ENCODE peak calls at places on chromosome 20, in five cellular contexts. H is WTC11, M is GM12878, I is H1, T is HEK293T. S is an unnamed sample.
A peak's percentile ranks its signal among the peaks of the same experiment; 100 is the strongest.

GRCh38 chr20:19423892-19424620 is 211.6 kb downstream of the SLC24A3 start:
- DNase-seq in H (no peak), M (no peak), I (no peak), T (no peak), S (no peak)

GRCh38 chr20:23136893-23137745 is 51.0 kb upstream of the CD93 start:
- DNase-seq in H (no peak), M (no peak), I (no peak), T (no peak), S (peak; percentile 92)

GRCh38 chr20:40111282-40111681 is 577.8 kb downstream of the MAFB start:
- DNase-seq in H (no peak), M (no peak), I (no peak), T (no peak), S (no peak)

GRCh38 chr20:37838769-37839431 is 64.0 kb upstream of the VSTM2L start:
- DNase-seq in H (no peak), M (no peak), I (no peak), T (no peak), S (no peak)

GRCh38 chr20:1209447-1210387 is 6.5 kb downstream of the C20orf202 start:
- DNase-seq in H (no peak), M (no peak), I (peak; percentile 31), T (no peak), S (no peak)

GRCh38 chr20:39225978-39226377 is 263.8 kb downstream of the DHX35 start:
- DNase-seq in H (no peak), M (no peak), I (no peak), T (no peak), S (no peak)

GRCh38 chr20:39042279-39043150 is 80.4 kb downstream of the DHX35 start:
- DNase-seq in H (no peak), M (no peak), I (no peak), T (no peak), S (no peak)

GRCh38 chr20:17651761-17652388 is 30.2 kb downstream of the RRBP1 start:
- DNase-seq in H (no peak), M (no peak), I (no peak), T (no peak), S (no peak)

GRCh38 chr20:47235853-47236638 is 120.5 kb downstream of the ZMYND8 start:
- DNase-seq in H (no peak), M (no peak), I (no peak), T (no peak), S (no peak)

GRCh38 chr20:56592211-56592610 is 36.9 kb upstream of the TFAP2C start:
- DNase-seq in H (no peak), M (no peak), I (no peak), T (no peak), S (no peak)

GRCh38 chr20:37856932-37857660 is 45.8 kb upstream of the VSTM2L start:
- DNase-seq in H (no peak), M (no peak), I (no peak), T (no peak), S (no peak)

GRCh38 chr20:13101701-13102100 is 92.9 kb downstream of the SPTLC3 start:
- DNase-seq in H (no peak), M (no peak), I (no peak), T (no peak), S (no peak)

DNA sequence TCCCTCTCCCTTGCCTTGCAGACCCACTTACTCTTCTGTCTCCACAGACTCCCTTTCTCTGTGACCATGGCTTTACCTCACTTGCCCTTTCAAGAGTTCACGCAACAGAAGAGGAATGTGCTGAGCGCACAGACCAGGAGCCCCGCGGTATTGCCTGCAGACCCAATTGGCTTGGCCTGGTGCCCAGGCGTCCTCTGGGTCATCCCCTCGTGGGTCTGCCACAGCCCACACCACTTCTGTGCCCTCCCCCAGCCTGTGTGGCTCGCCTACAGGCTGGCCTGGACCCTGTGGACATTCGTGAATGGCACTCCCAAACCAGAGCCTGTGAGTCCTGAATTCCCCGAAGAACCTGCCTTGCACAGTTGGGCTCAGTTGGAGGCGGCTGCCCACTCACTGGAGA is 15.3 kb upstream of the NINL start:
- DNase-seq in H (no peak), M (no peak), I (no peak), T (no peak), S (no peak)
- TF ChIP-seq SP1 in H (no peak), M (no peak), I (no peak), T (no peak), S (no peak)

DNA sequence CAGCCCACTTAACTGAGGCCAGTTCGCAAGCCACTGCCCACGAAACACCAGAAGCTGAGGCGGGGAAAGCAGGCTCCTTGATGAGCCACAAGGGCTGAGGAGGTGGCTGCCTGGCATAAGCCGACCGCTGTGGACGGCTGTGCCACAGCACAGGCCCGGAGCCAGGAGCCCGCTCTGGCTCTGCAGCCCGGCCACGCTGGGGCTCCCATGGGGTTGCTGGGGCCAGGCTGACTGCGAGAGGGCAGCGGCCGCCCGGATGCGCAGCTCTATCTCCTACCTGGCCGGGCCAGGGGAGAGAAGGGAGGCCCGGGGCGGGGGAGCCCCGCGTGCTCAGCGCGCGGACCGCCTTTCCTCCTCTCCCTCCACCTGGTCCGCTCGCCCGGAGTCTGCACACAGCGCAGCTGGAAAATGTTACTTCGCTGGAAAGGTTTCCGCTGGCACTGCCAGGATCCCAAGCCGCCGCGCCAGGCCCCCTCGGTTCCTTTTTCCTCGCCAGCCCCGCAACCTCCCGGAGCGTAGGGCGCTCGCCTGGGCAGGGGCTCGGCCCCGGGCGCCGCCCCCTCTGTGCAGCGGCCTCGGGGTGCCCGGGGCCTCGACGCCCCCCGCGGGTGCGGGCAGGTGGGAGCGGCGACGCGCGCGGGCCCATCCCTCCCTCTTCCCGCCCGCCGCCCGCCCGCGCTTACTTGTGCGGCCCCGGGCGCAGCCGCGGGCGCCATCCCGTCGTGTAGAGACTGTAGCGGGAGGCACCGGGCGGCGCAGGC is 653 bp downstream of the EMILIN3 start:
- DNase-seq in H (peak; percentile 44), M (no peak), I (peak; percentile 69), T (peak; percentile 47), S (no peak)
- TF ChIP-seq SP1 in H (no peak), M (no peak), I (no peak), T (no peak), S (no peak)

DNA sequence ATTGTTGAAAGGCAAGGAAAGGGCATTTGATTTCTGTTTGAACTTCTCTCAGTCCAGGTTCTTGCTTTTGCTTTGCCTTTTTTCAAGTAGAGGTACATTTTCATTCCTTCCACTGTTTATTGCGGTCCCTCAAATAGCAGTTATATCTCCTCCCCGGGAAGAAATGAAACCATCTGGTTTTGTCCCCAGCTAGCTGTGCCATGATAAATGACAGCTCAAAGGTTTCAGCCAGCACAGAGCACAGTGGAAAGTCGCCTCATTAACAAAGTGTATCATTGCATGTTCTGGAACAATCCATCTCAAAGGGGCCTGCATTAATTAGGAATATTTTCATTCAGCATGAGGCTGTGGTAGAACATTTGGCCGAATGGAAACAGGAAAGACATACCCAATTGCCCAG is 145.9 kb downstream of the EDN3 start:
- DNase-seq in H (no peak), M (no peak), I (no peak), T (no peak), S (no peak)
- TF ChIP-seq SP1 in H (no peak), M (no peak), I (no peak), T (no peak), S (no peak)

GRCh38 chr20:49452011-49452482 is 30.4 kb downstream of the KCNB1 start:
- DNase-seq in H (no peak), M (no peak), I (no peak), T (no peak), S (no peak)

GRCh38 chr20:49447364-49447763 is 35.1 kb downstream of the KCNB1 start:
- DNase-seq in H (no peak), M (no peak), I (no peak), T (no peak), S (no peak)

GRCh38 chr20:49448917-49449316 is 33.6 kb downstream of the KCNB1 start:
- DNase-seq in H (peak; percentile 29), M (no peak), I (no peak), T (peak; percentile 43), S (peak; percentile 44)

GRCh38 chr20:49447946-49448809 is 34.3 kb downstream of the KCNB1 start:
- DNase-seq in H (peak; percentile 31), M (no peak), I (no peak), T (no peak), S (no peak)

DNA sequence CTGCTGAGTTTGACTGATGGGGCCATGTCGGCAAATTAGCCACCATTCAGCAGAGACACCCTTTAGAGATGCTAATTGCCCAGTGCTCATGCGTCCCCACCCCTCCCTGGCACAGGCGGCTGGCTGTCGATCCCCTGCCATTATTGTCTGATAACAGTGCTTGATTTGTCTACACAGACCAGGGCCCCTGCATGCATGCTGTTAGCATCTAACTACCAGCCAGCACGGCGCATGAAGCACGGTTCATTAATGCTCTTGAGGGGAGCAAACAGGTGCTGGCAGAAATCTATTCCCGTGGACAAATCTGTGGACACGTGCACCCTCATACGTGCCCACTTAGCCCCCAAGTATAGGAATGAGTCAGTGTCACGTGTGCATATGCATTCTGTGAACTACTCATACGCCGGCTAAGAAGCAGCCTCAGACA is 32.2 kb downstream of the KCNB1 start:
- DNase-seq in H (peak; percentile 24), M (no peak), I (no peak), T (no peak), S (no peak)
- TF ChIP-seq SP1 in H (no peak), M (no peak), I (no peak), T (no peak), S (no peak)

DNA sequence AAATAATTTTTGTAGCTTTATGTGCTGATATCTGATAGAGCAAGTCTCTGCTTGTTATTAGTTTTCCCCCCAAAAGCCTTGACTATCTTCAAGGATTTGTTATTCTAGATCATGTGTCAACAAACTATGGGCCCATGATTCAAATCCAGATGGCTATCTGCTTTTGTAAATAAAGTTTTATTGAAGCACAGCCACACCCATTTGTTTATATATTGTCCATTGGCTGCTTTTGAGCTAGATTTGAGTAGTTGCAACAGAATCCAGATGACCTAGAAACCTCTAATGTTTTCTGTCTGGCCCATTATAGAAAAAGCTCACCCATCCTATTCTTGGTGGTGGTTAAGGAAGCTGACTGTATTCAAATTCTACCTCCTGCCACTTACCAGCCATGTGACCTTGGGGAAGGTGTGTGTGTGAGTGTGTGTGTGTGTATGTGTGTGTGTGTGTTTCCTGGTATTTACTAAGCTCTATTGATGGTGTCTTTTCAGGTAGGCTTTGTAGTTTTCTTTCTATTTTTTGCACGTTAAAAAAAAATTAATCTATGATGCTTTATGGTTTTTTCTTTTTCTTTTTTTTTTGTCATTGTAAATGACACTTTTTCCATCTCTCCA is 1.3 kb upstream of the GTSF1L start:
- DNase-seq in H (no peak), M (peak; percentile 58), I (no peak), T (no peak), S (no peak)
- TF ChIP-seq SP1 in H (no peak), M (no peak), I (no peak), T (no peak), S (no peak)

GRCh38 chr20:51385941-51386530 is 156.5 kb downstream of the NFATC2 start:
- DNase-seq in H (peak; percentile 53), M (no peak), I (no peak), T (peak; percentile 56), S (peak; percentile 43)

GRCh38 chr20:51384854-51385253 is 157.7 kb downstream of the NFATC2 start:
- DNase-seq in H (no peak), M (no peak), I (no peak), T (no peak), S (no peak)

GRCh38 chr20:51387125-51387865 is 155.2 kb downstream of the NFATC2 start:
- DNase-seq in H (peak; percentile 48), M (no peak), I (peak; percentile 53), T (no peak), S (no peak)

GRCh38 chr20:51388227-51388626 is 154.3 kb downstream of the NFATC2 start:
- DNase-seq in H (no peak), M (no peak), I (no peak), T (no peak), S (no peak)

GRCh38 chr20:51386586-51386985 is 155.9 kb downstream of the NFATC2 start:
- DNase-seq in H (no peak), M (no peak), I (no peak), T (no peak), S (no peak)
- TF ChIP-seq SP1 in H (no peak), M (no peak), I (no peak), T (no peak), S (no peak)

S was measured in K562.